ENCODE peak calls at places on chromosomes 2 and 18, in five cellular contexts. Q, H, W, M and R are unnamed samples.

GRCh38 chr2:232838406-232838874 is 31.6 kb upstream of the SNORC start:
- DNase-seq in Q (no peak), H (no peak), W (no peak), M (no peak), R (no peak)

GRCh38 chr18:24868760-24869237 is 408.4 kb downstream of the HRH4 start:
- DNase-seq in Q (no peak), H (no peak), W (no peak), M (no peak), R (no peak)

GRCh38 chr2:240570531-240571313 is 2.4 kb downstream of the RNPEPL1 start:
- DNase-seq in Q (no peak), H (peak), W (no peak), M (no peak), R (no peak)

GRCh38 chr2:109614715-109615636 is 812 bp downstream of the SOWAHC start:
- DNase-seq in Q (peak), H (no peak), W (no peak), M (peak), R (no peak)

GRCh38 chr2:23596316-23596885 is 211.4 kb downstream of the KLHL29 start:
- DNase-seq in Q (peak), H (no peak), W (no peak), M (no peak), R (no peak)

GRCh38 chr2:7133521-7133920 is 216.3 kb downstream of the RNF144A start:
- DNase-seq in Q (no peak), H (no peak), W (no peak), M (peak), R (no peak)

GRCh38 chr2:66929632-66930385 is 467.3 kb upstream of the ETAA1 start:
- DNase-seq in Q (peak), H (no peak), W (no peak), M (no peak), R (peak)

GRCh38 chr2:25361261-25362048 is 19.7 kb upstream of the DNMT3A start:
- DNase-seq in Q (no peak), H (no peak), W (no peak), M (no peak), R (no peak)

GRCh38 chr2:46134531-46135229 is 162.5 kb upstream of the EPAS1 start:
- DNase-seq in Q (peak), H (no peak), W (no peak), M (no peak), R (no peak)

GRCh38 chr2:148568597-148568996 is 76.0 kb upstream of the EPC2 start:
- DNase-seq in Q (no peak), H (no peak), W (no peak), M (peak), R (no peak)

GRCh38 chr2:38465789-38466127 is 88.7 kb upstream of the ATL2 start:
- DNase-seq in Q (peak), H (no peak), W (no peak), M (peak), R (no peak)

GRCh38 chr2:24743914-24744313 is 49.3 kb downstream of the PTRHD1 start:
- DNase-seq in Q (no peak), H (no peak), W (no peak), M (no peak), R (no peak)

GRCh38 chr2:23445450-23445868 is 60.5 kb downstream of the KLHL29 start:
- DNase-seq in Q (peak), H (no peak), W (no peak), M (no peak), R (peak)

GRCh38 chr2:207692206-207693065 is 19.0 kb upstream of the CCNYL1 start:
- DNase-seq in Q (no peak), H (no peak), W (no peak), M (peak), R (no peak)

GRCh38 chr2:181305151-181306123 is 151.7 kb upstream of the ITGA4 start:
- DNase-seq in Q (peak), H (no peak), W (no peak), M (peak), R (no peak)

GRCh38 chr2:120578576-120579352 is 156.9 kb upstream of the GLI2 start:
- DNase-seq in Q (no peak), H (no peak), W (no peak), M (no peak), R (no peak)

GRCh38 chr2:239745386-239745785 is 279.8 kb downstream of the NDUFA10 start:
- DNase-seq in Q (no peak), H (no peak), W (no peak), M (no peak), R (no peak)

GRCh38 chr2:29139152-29139551 is 23.9 kb downstream of the CLIP4 start:
- DNase-seq in Q (peak), H (no peak), W (no peak), M (no peak), R (no peak)

GRCh38 chr2:100936972-100937542 is 65.0 kb upstream of the RPL31 start:
- DNase-seq in Q (no peak), H (no peak), W (no peak), M (peak), R (no peak)

GRCh38 chr18:9365406-9365805 is 30.8 kb downstream of the TWSG1 start:
- DNase-seq in Q (no peak), H (no peak), W (no peak), M (no peak), R (no peak)

GRCh38 chr2:146927080-146927714 is 917.6 kb upstream of the ACVR2A start:
- DNase-seq in Q (peak), H (no peak), W (peak), M (peak), R (peak)

GRCh38 chr2:119745566-119745965 is 14.2 kb upstream of the PTPN4 start:
- DNase-seq in Q (no peak), H (no peak), W (no peak), M (no peak), R (no peak)

GRCh38 chr2:8510519-8510918 is 171.3 kb upstream of the ID2 start:
- DNase-seq in Q (no peak), H (no peak), W (no peak), M (no peak), R (no peak)

GRCh38 chr2:109611467-109612095 is 2.2 kb downstream of the SEPTIN10 start:
- DNase-seq in Q (peak), H (no peak), W (no peak), M (no peak), R (peak)

GRCh38 chr2:71263386-71263785 is 36.5 kb upstream of the PAIP2B start:
- DNase-seq in Q (no peak), H (no peak), W (no peak), M (no peak), R (no peak)

GRCh38 chr2:97688062-97688827 is 18.7 kb downstream of the C2orf92 start:
- DNase-seq in Q (no peak), H (no peak), W (no peak), M (no peak), R (no peak)

GRCh38 chr2:174901075-174901474 is 104.1 kb downstream of the CHN1 start:
- DNase-seq in Q (no peak), H (no peak), W (no peak), M (no peak), R (no peak)

GRCh38 chr2:128311755-128312341 is 6.8 kb downstream of the HS6ST1 start:
- DNase-seq in Q (no peak), H (no peak), W (no peak), M (peak), R (no peak)

GRCh38 chr2:181937473-181937872 is 45.9 kb downstream of the ITPRID2 start:
- DNase-seq in Q (peak), H (no peak), W (no peak), M (no peak), R (no peak)

GRCh38 chr2:10473121-10473756 is 25.1 kb upstream of the ODC1 start:
- DNase-seq in Q (no peak), H (no peak), W (no peak), M (no peak), R (no peak)
- H3K4me3 ChIP-seq in Q (no peak), H (no peak), W (no peak), M (no peak), R (no peak)

DNA sequence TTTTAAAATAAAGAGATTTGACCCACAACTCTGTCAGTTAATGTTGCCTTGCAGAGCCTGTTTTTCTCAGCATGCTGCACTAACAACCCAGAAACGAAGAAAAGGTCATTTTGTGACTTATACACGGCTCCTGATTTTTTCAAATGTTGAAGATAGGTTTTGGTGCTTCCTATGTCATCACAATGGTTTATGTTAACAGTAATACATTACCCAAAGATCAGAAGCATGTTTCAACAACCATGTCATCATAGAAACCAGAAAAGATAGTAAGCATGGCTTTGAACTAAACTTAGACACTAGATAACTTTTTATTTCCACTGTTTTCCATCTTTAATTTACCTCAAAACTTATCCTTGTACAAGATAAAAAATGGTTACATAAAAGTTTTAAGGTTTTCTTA is 10.1 kb downstream of the BAZ2B start:
- DNase-seq in Q (peak), H (no peak), W (no peak), M (no peak), R (no peak)
- TF ChIP-seq CTCF in Q (no peak), H (no peak), W (no peak), M (no peak), R (no peak)

GRCh38 chr18:31100598-31101147 is 1.5 kb downstream of the DSC2 start:
- DNase-seq in Q (peak), H (no peak), W (no peak), M (peak), R (no peak)
- H3K4me3 ChIP-seq in Q (peak), H (peak), W (peak), M (peak), R (peak)

GRCh38 chr2:57598552-57598951 is 448.1 kb upstream of the VRK2 start:
- DNase-seq in Q (no peak), H (no peak), W (no peak), M (no peak), R (no peak)

GRCh38 chr2:57602738-57603137 is 443.9 kb upstream of the VRK2 start:
- DNase-seq in Q (no peak), H (no peak), W (no peak), M (no peak), R (no peak)

GRCh38 chr2:57597940-57598339 is 448.7 kb upstream of the VRK2 start:
- DNase-seq in Q (no peak), H (no peak), W (no peak), M (no peak), R (no peak)
- TF ChIP-seq CTCF in Q (no peak), H (no peak), W (no peak), M (peak), R (no peak)

GRCh38 chr18:62576858-62577512 is 54.2 kb downstream of the ZCCHC2 start:
- DNase-seq in Q (no peak), H (no peak), W (no peak), M (no peak), R (no peak)
- H3K4me3 ChIP-seq in Q (no peak), H (no peak), W (no peak), M (no peak), R (no peak)

GRCh38 chr2:221969087-221969829 is 329.5 kb downstream of the PAX3 start:
- DNase-seq in Q (peak), H (no peak), W (no peak), M (no peak), R (peak)
- TF ChIP-seq CTCF in Q (peak), H (peak), W (peak), M (peak), R (peak)

GRCh38 chr2:113173563-113174368 is at the start of gene PSD4:
- DNase-seq in Q (no peak), H (no peak), W (no peak), M (peak), R (no peak)

GRCh38 chr2:113175736-113176695 is 2.2 kb downstream of the PSD4 start:
- DNase-seq in Q (no peak), H (no peak), W (no peak), M (no peak), R (no peak)

GRCh38 chr2:113176696-113177355 is 3.1 kb downstream of the PSD4 start:
- DNase-seq in Q (no peak), H (no peak), W (no peak), M (no peak), R (no peak)

GRCh38 chr2:113174369-113174735 is 581 bp downstream of the PSD4 start:
- DNase-seq in Q (no peak), H (no peak), W (no peak), M (no peak), R (no peak)

DNA sequence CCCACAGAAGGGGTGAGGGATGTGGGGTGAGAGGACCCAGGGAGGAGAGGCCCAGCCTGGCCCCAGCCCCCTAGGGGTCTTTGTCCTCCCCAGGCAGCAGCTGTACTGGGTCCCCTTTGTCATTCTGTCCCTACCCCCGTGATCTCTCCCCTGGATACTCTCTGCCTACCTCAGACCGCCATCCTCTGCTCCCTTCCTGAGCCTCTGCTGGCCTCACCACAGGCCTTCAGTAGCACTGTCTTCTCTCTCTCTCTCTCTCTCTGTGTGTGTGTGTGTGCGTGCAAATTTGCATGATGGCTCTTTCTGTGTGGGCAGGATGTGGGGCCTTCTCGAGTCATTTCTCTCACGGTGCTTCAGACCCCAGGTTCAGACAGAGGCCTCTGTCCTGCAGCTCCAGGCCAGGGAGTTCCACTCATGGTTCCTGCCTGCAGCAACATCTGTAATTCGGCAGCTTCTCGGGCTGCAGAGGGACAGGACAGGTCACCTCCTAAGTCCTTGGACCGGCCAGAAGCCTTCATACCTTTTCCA is 1.4 kb downstream of the PSD4 start:
- DNase-seq in Q (no peak), H (no peak), W (no peak), M (no peak), R (no peak)
- H3K4me3 ChIP-seq in Q (no peak), H (no peak), W (no peak), M (no peak), R (no peak)

GRCh38 chr2:192044496-192044895 is 150.2 kb downstream of the TMEFF2 start:
- DNase-seq in Q (no peak), H (no peak), W (no peak), M (peak), R (no peak)
- TF ChIP-seq CTCF in Q (no peak), H (no peak), W (no peak), M (peak), R (no peak)